ENCODE peak calls at places on chromosomes 16 and 17, in nine cellular contexts. One of them, this sample, is unnamed.

GRCh38 chr17:76585048-76585648 is 512 bp downstream of the ST6GALNAC2 start:
- DNase-seq in left lung: peak; percentile 91
- DNase-seq in GM06990: no peak
- DNase-seq in OCI-LY7: no peak
- DNase-seq in bronchial epithelial cell: no peak
- DNase-seq in endothelial cell of umbilical vein: no peak
- DNase-seq in IMR-90: no peak
- DNase-seq in foreskin keratinocyte: no peak
- DNase-seq in AG10803: no peak
- DNase-seq in this sample: peak; percentile 43

GRCh38 chr17:43907425-43907981 is at the start of gene MPP2:
- DNase-seq in left lung: peak; percentile 84
- DNase-seq in GM06990: peak; percentile 51
- DNase-seq in OCI-LY7: peak; percentile 68
- DNase-seq in bronchial epithelial cell: peak; percentile 43
- DNase-seq in endothelial cell of umbilical vein: peak; percentile 55
- DNase-seq in IMR-90: peak; percentile 58
- DNase-seq in foreskin keratinocyte: no peak
- DNase-seq in AG10803: peak; percentile 54
- DNase-seq in this sample: peak; percentile 67

GRCh38 chr16:81465375-81465943 is 20.9 kb downstream of the CMIP start:
- DNase-seq in left lung: no peak
- DNase-seq in GM06990: no peak
- DNase-seq in OCI-LY7: no peak
- DNase-seq in bronchial epithelial cell: no peak
- DNase-seq in endothelial cell of umbilical vein: no peak
- DNase-seq in IMR-90: no peak
- DNase-seq in foreskin keratinocyte: no peak
- DNase-seq in AG10803: no peak
- DNase-seq in this sample: no peak

GRCh38 chr17:78940708-78941107 is 15.5 kb upstream of the TIMP2 start:
- DNase-seq in left lung: no peak
- DNase-seq in GM06990: no peak
- DNase-seq in OCI-LY7: no peak
- DNase-seq in bronchial epithelial cell: no peak
- DNase-seq in endothelial cell of umbilical vein: no peak
- DNase-seq in IMR-90: peak; percentile 54
- DNase-seq in foreskin keratinocyte: no peak
- DNase-seq in AG10803: no peak
- DNase-seq in this sample: no peak

GRCh38 chr17:603405-604193 is 111.0 kb downstream of the VPS53 start:
- DNase-seq in left lung: no peak
- DNase-seq in GM06990: no peak
- DNase-seq in OCI-LY7: no peak
- DNase-seq in bronchial epithelial cell: no peak
- DNase-seq in endothelial cell of umbilical vein: no peak
- DNase-seq in IMR-90: peak; percentile 56
- DNase-seq in foreskin keratinocyte: no peak
- DNase-seq in AG10803: no peak
- DNase-seq in this sample: peak; percentile 3

GRCh38 chr16:71230122-71230845 is at the start of gene HYDIN:
- DNase-seq in left lung: peak; percentile 83
- DNase-seq in GM06990: peak; percentile 9
- DNase-seq in OCI-LY7: no peak
- DNase-seq in bronchial epithelial cell: peak; percentile 31
- DNase-seq in endothelial cell of umbilical vein: peak; percentile 30
- DNase-seq in IMR-90: peak; percentile 30
- DNase-seq in foreskin keratinocyte: no peak
- DNase-seq in AG10803: peak; percentile 24
- DNase-seq in this sample: no peak

GRCh38 chr17:48054238-48055185 is 6.4 kb downstream of the NFE2L1 start:
- DNase-seq in left lung: peak; percentile 80
- DNase-seq in GM06990: no peak
- DNase-seq in OCI-LY7: no peak
- DNase-seq in bronchial epithelial cell: peak; percentile 90
- DNase-seq in endothelial cell of umbilical vein: no peak
- DNase-seq in IMR-90: peak; percentile 60
- DNase-seq in foreskin keratinocyte: peak; percentile 87
- DNase-seq in AG10803: peak; percentile 89
- DNase-seq in this sample: no peak

GRCh38 chr17:43732961-43733360 is 25.6 kb downstream of the SOST start:
- DNase-seq in left lung: no peak
- DNase-seq in GM06990: no peak
- DNase-seq in OCI-LY7: no peak
- DNase-seq in bronchial epithelial cell: peak; percentile 64
- DNase-seq in endothelial cell of umbilical vein: no peak
- DNase-seq in IMR-90: peak; percentile 87
- DNase-seq in foreskin keratinocyte: peak; percentile 66
- DNase-seq in AG10803: peak; percentile 95
- DNase-seq in this sample: no peak

GRCh38 chr17:75130632-75131277 is 787 bp downstream of the NT5C start:
- DNase-seq in left lung: no peak
- DNase-seq in GM06990: peak; percentile 62
- DNase-seq in OCI-LY7: peak; percentile 82
- DNase-seq in bronchial epithelial cell: peak; percentile 43
- DNase-seq in endothelial cell of umbilical vein: peak; percentile 66
- DNase-seq in IMR-90: peak; percentile 58
- DNase-seq in foreskin keratinocyte: no peak
- DNase-seq in AG10803: peak; percentile 50
- DNase-seq in this sample: peak; percentile 68

GRCh38 chr16:14486520-14487303 is 143.3 kb downstream of the PARN start:
- DNase-seq in left lung: no peak
- DNase-seq in GM06990: no peak
- DNase-seq in OCI-LY7: no peak
- DNase-seq in bronchial epithelial cell: peak; percentile 86
- DNase-seq in endothelial cell of umbilical vein: peak; percentile 91
- DNase-seq in IMR-90: peak; percentile 94
- DNase-seq in foreskin keratinocyte: peak; percentile 69
- DNase-seq in AG10803: peak; percentile 97
- DNase-seq in this sample: no peak

GRCh38 chr17:19370493-19370960 is 7.8 kb upstream of the MAPK7 start:
- DNase-seq in left lung: no peak
- DNase-seq in GM06990: peak; percentile 54
- DNase-seq in OCI-LY7: no peak
- DNase-seq in bronchial epithelial cell: no peak
- DNase-seq in endothelial cell of umbilical vein: no peak
- DNase-seq in IMR-90: no peak
- DNase-seq in foreskin keratinocyte: no peak
- DNase-seq in AG10803: no peak
- DNase-seq in this sample: peak; percentile 72

GRCh38 chr17:35740997-35741931 is 9.8 kb downstream of the RASL10B start:
- DNase-seq in left lung: peak; percentile 72
- DNase-seq in GM06990: no peak
- DNase-seq in OCI-LY7: no peak
- DNase-seq in bronchial epithelial cell: no peak
- DNase-seq in endothelial cell of umbilical vein: no peak
- DNase-seq in IMR-90: no peak
- DNase-seq in foreskin keratinocyte: no peak
- DNase-seq in AG10803: no peak
- DNase-seq in this sample: peak; percentile 28

GRCh38 chr17:56257075-56257474 is 103.8 kb downstream of the ANKFN1 start:
- DNase-seq in left lung: no peak
- DNase-seq in GM06990: no peak
- DNase-seq in OCI-LY7: no peak
- DNase-seq in bronchial epithelial cell: no peak
- DNase-seq in endothelial cell of umbilical vein: no peak
- DNase-seq in IMR-90: no peak
- DNase-seq in foreskin keratinocyte: no peak
- DNase-seq in AG10803: no peak
- DNase-seq in this sample: no peak

GRCh38 chr16:73113326-73113720 is 65.4 kb upstream of the ZFHX3 start:
- DNase-seq in left lung: no peak
- DNase-seq in GM06990: no peak
- DNase-seq in OCI-LY7: no peak
- DNase-seq in bronchial epithelial cell: peak; percentile 82
- DNase-seq in endothelial cell of umbilical vein: no peak
- DNase-seq in IMR-90: peak; percentile 25
- DNase-seq in foreskin keratinocyte: peak; percentile 36
- DNase-seq in AG10803: peak; percentile 58
- DNase-seq in this sample: no peak

GRCh38 chr16:85960486-85961046 is 61.6 kb downstream of the IRF8 start:
- DNase-seq in left lung: no peak
- DNase-seq in GM06990: no peak
- DNase-seq in OCI-LY7: no peak
- DNase-seq in bronchial epithelial cell: no peak
- DNase-seq in endothelial cell of umbilical vein: no peak
- DNase-seq in IMR-90: no peak
- DNase-seq in foreskin keratinocyte: no peak
- DNase-seq in AG10803: no peak
- DNase-seq in this sample: no peak

GRCh38 chr16:85959686-85960085 is 60.7 kb downstream of the IRF8 start:
- DNase-seq in left lung: no peak
- DNase-seq in GM06990: no peak
- DNase-seq in OCI-LY7: no peak
- DNase-seq in bronchial epithelial cell: no peak
- DNase-seq in endothelial cell of umbilical vein: no peak
- DNase-seq in IMR-90: no peak
- DNase-seq in foreskin keratinocyte: no peak
- DNase-seq in AG10803: no peak
- DNase-seq in this sample: no peak

GRCh38 chr16:85965125-85965524 is 66.2 kb downstream of the IRF8 start:
- DNase-seq in left lung: no peak
- DNase-seq in GM06990: no peak
- DNase-seq in OCI-LY7: no peak
- DNase-seq in bronchial epithelial cell: no peak
- DNase-seq in endothelial cell of umbilical vein: no peak
- DNase-seq in IMR-90: no peak
- DNase-seq in foreskin keratinocyte: no peak
- DNase-seq in AG10803: no peak
- DNase-seq in this sample: no peak

GRCh38 chr16:85963746-85964370 is 64.9 kb downstream of the IRF8 start:
- DNase-seq in left lung: no peak
- DNase-seq in GM06990: no peak
- DNase-seq in OCI-LY7: no peak
- DNase-seq in bronchial epithelial cell: no peak
- DNase-seq in endothelial cell of umbilical vein: no peak
- DNase-seq in IMR-90: no peak
- DNase-seq in foreskin keratinocyte: no peak
- DNase-seq in AG10803: peak; percentile 26
- DNase-seq in this sample: no peak

GRCh38 chr16:85961988-85962915 is 63.3 kb downstream of the IRF8 start:
- DNase-seq in left lung: no peak
- DNase-seq in GM06990: no peak
- DNase-seq in OCI-LY7: no peak
- DNase-seq in bronchial epithelial cell: no peak
- DNase-seq in endothelial cell of umbilical vein: no peak
- DNase-seq in IMR-90: no peak
- DNase-seq in foreskin keratinocyte: no peak
- DNase-seq in AG10803: no peak
- DNase-seq in this sample: no peak
- TF ChIP-seq CTCF in left lung: no peak
- TF ChIP-seq CTCF in GM06990: peak; percentile 23
- TF ChIP-seq CTCF in OCI-LY7: peak; percentile 42
- TF ChIP-seq CTCF in bronchial epithelial cell: no peak
- TF ChIP-seq CTCF in endothelial cell of umbilical vein: no peak
- TF ChIP-seq CTCF in IMR-90: no peak
- TF ChIP-seq CTCF in foreskin keratinocyte: no peak
- TF ChIP-seq CTCF in AG10803: no peak
- TF ChIP-seq CTCF in this sample: peak; percentile 14

DNA sequence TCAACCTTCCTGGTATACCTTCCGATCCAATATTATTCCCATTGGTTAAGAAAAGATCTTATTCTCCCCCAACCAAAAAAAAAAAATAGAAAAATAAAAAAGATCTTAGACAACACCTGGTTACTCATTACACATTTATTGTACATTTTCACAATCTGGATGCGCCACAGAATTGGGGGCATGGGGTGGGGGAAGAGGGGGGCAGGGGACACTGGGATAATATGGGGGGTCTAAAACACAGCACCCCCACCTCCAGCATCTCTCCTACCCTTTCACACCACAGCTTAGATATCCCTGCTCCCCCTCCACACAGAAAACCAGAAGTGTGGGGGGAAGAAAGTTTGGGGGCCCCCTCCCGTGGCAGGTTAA is 3.7 kb downstream of the VAMP2 start:
- DNase-seq in left lung: no peak
- DNase-seq in GM06990: no peak
- DNase-seq in OCI-LY7: no peak
- DNase-seq in bronchial epithelial cell: no peak
- DNase-seq in endothelial cell of umbilical vein: no peak
- DNase-seq in IMR-90: no peak
- DNase-seq in foreskin keratinocyte: no peak
- DNase-seq in AG10803: no peak
- DNase-seq in this sample: no peak
- TF ChIP-seq CTCF in left lung: no peak
- TF ChIP-seq CTCF in GM06990: no peak
- TF ChIP-seq CTCF in OCI-LY7: no peak
- TF ChIP-seq CTCF in bronchial epithelial cell: no peak
- TF ChIP-seq CTCF in endothelial cell of umbilical vein: no peak
- TF ChIP-seq CTCF in IMR-90: no peak
- TF ChIP-seq CTCF in foreskin keratinocyte: no peak
- TF ChIP-seq CTCF in AG10803: no peak
- TF ChIP-seq CTCF in this sample: no peak

GRCh38 chr17:17952691-17953090 is 19.5 kb downstream of the TOM1L2 start:
- DNase-seq in left lung: no peak
- DNase-seq in GM06990: no peak
- DNase-seq in OCI-LY7: no peak
- DNase-seq in bronchial epithelial cell: no peak
- DNase-seq in endothelial cell of umbilical vein: no peak
- DNase-seq in IMR-90: no peak
- DNase-seq in foreskin keratinocyte: no peak
- DNase-seq in AG10803: no peak
- DNase-seq in this sample: no peak
- TF ChIP-seq CTCF in left lung: no peak
- TF ChIP-seq CTCF in GM06990: no peak
- TF ChIP-seq CTCF in OCI-LY7: peak; percentile 17
- TF ChIP-seq CTCF in bronchial epithelial cell: no peak
- TF ChIP-seq CTCF in endothelial cell of umbilical vein: no peak
- TF ChIP-seq CTCF in IMR-90: no peak
- TF ChIP-seq CTCF in foreskin keratinocyte: no peak
- TF ChIP-seq CTCF in AG10803: no peak
- TF ChIP-seq CTCF in this sample: no peak

GRCh38 chr17:82844796-82845162 is 5.0 kb upstream of the ZNF750 start:
- DNase-seq in left lung: no peak
- DNase-seq in GM06990: no peak
- DNase-seq in OCI-LY7: no peak
- DNase-seq in bronchial epithelial cell: no peak
- DNase-seq in endothelial cell of umbilical vein: no peak
- DNase-seq in IMR-90: no peak
- DNase-seq in foreskin keratinocyte: no peak
- DNase-seq in AG10803: no peak
- DNase-seq in this sample: no peak

GRCh38 chr17:82848022-82848592 is 8.3 kb upstream of the ZNF750 start:
- DNase-seq in left lung: peak; percentile 89
- DNase-seq in GM06990: no peak
- DNase-seq in OCI-LY7: no peak
- DNase-seq in bronchial epithelial cell: peak; percentile 88
- DNase-seq in endothelial cell of umbilical vein: peak; percentile 16
- DNase-seq in IMR-90: peak; percentile 79
- DNase-seq in foreskin keratinocyte: no peak
- DNase-seq in AG10803: peak; percentile 9
- DNase-seq in this sample: no peak

GRCh38 chr17:82843904-82844640 is 4.2 kb upstream of the ZNF750 start:
- DNase-seq in left lung: no peak
- DNase-seq in GM06990: no peak
- DNase-seq in OCI-LY7: no peak
- DNase-seq in bronchial epithelial cell: no peak
- DNase-seq in endothelial cell of umbilical vein: no peak
- DNase-seq in IMR-90: no peak
- DNase-seq in foreskin keratinocyte: no peak
- DNase-seq in AG10803: no peak
- DNase-seq in this sample: no peak

GRCh38 chr17:82845163-82845807 is 5.5 kb upstream of the ZNF750 start:
- DNase-seq in left lung: peak; percentile 72
- DNase-seq in GM06990: no peak
- DNase-seq in OCI-LY7: no peak
- DNase-seq in bronchial epithelial cell: no peak
- DNase-seq in endothelial cell of umbilical vein: peak; percentile 95
- DNase-seq in IMR-90: no peak
- DNase-seq in foreskin keratinocyte: no peak
- DNase-seq in AG10803: no peak
- DNase-seq in this sample: no peak

GRCh38 chr17:82846061-82846691 is 6.4 kb upstream of the ZNF750 start:
- DNase-seq in left lung: no peak
- DNase-seq in GM06990: no peak
- DNase-seq in OCI-LY7: no peak
- DNase-seq in bronchial epithelial cell: no peak
- DNase-seq in endothelial cell of umbilical vein: peak; percentile 72
- DNase-seq in IMR-90: no peak
- DNase-seq in foreskin keratinocyte: no peak
- DNase-seq in AG10803: no peak
- DNase-seq in this sample: no peak
- TF ChIP-seq CTCF in left lung: no peak
- TF ChIP-seq CTCF in GM06990: no peak
- TF ChIP-seq CTCF in OCI-LY7: no peak
- TF ChIP-seq CTCF in bronchial epithelial cell: no peak
- TF ChIP-seq CTCF in endothelial cell of umbilical vein: peak; percentile 56
- TF ChIP-seq CTCF in IMR-90: no peak
- TF ChIP-seq CTCF in foreskin keratinocyte: no peak
- TF ChIP-seq CTCF in AG10803: no peak
- TF ChIP-seq CTCF in this sample: no peak